ENCODE peak calls at places on chromosomes 4 and X, in ten cellular contexts. L is pancreas, P is cardiac fibroblast, C is IMR-90, B is mammary epithelial cell, N is AG04450, H is keratinocyte, E is fibroblast of lung, D is endothelial cell, F is tibial nerve. G is an unnamed sample.

GRCh38 chr4:16150716-16151115 is 66.9 kb upstream of the PROM1 start:
- DNase-seq in L (no peak), P (no peak), C (no peak), B (no peak), N (no peak), H (no peak), E (no peak), D (no peak), F (no peak), G (no peak)

GRCh38 chrX:103730746-103731508 is 20.2 kb downstream of the TMEM31 start:
- DNase-seq in L (no peak), P (peak), C (peak), B (peak), N (peak), H (peak), E (peak), D (no peak), F (peak), G (peak)

GRCh38 chrX:42246814-42247213 is 323.5 kb upstream of the CASK start:
- DNase-seq in L (no peak), P (peak), C (no peak), B (peak), N (no peak), H (no peak), E (no peak), D (no peak), F (no peak), G (peak)

GRCh38 chrX:109843963-109844751 is 111.1 kb upstream of the ACSL4 start:
- DNase-seq in L (no peak), P (no peak), C (peak), B (no peak), N (no peak), H (no peak), E (no peak), D (no peak), F (no peak), G (no peak)

GRCh38 chrX:91039777-91040176 is 394.9 kb upstream of the PABPC5 start:
- DNase-seq in L (no peak), P (no peak), C (no peak), B (no peak), N (no peak), H (no peak), E (no peak), D (no peak), F (no peak), G (no peak)

GRCh38 chr4:147709999-147710398 is 21.9 kb upstream of the ARHGAP10 start:
- DNase-seq in L (no peak), P (peak), C (peak), B (peak), N (no peak), H (no peak), E (peak), D (no peak), F (no peak), G (no peak)

GRCh38 chr4:100278567-100278966 is 88.3 kb upstream of the DDIT4L start:
- DNase-seq in L (no peak), P (no peak), C (no peak), B (peak), N (no peak), H (no peak), E (no peak), D (no peak), F (no peak), G (peak)

GRCh38 chr4:138948918-138949317 is 66.7 kb upstream of the NOCT start:
- DNase-seq in L (no peak), P (no peak), C (no peak), B (peak), N (no peak), H (no peak), E (no peak), D (no peak), F (no peak), G (peak)

GRCh38 chr4:11720292-11720691 is 291.6 kb upstream of the HS3ST1 start:
- DNase-seq in L (no peak), P (peak), C (peak), B (peak), N (no peak), H (no peak), E (peak), D (peak), F (peak), G (peak)

GRCh38 chr4:107888237-107888636 is 43.1 kb upstream of the CYP2U1 start:
- DNase-seq in L (no peak), P (no peak), C (no peak), B (no peak), N (no peak), H (no peak), E (no peak), D (no peak), F (no peak), G (no peak)

GRCh38 chrX:78314561-78314960 is 12.8 kb downstream of the CYSLTR1 start:
- DNase-seq in L (no peak), P (no peak), C (no peak), B (peak), N (no peak), H (peak), E (no peak), D (no peak), F (no peak), G (peak)

GRCh38 chr4:46886711-46887110 is 22.3 kb downstream of the COX7B2 start:
- DNase-seq in L (no peak), P (peak), C (peak), B (no peak), N (no peak), H (no peak), E (peak), D (no peak), F (no peak), G (peak)

DNA sequence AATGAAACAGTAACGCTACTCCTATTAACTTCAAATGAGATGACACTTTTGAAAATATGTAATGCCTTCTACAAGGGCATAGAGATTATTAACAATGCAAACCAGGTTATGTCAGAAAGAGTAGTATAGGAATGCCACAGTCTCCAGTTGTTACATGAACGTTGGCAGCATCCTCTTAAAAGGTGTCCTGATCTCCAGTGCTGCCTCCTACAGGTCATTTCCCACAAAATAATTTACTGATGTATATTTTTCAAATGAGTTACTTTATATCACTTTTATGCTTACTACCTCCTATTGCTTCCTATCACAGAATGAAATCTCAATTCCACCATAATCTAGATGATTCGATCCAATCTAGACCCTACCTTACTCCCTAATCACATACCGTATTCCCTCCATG is 195.2 kb upstream of the EPHA5 start:
- DNase-seq in L (no peak), P (peak), C (no peak), B (peak), N (no peak), H (no peak), E (no peak), D (peak), F (no peak), G (peak)
- TF ChIP-seq CTCF in L (no peak), P (peak), C (peak), B (peak), N (peak), H (peak), E (no peak), D (peak), F (no peak), G (peak)

GRCh38 chrX:41180194-41180902 is 95.1 kb downstream of the USP9X start:
- DNase-seq in L (no peak), P (peak), C (peak), B (peak), N (peak), H (peak), E (peak), D (peak), F (peak), G (peak)
- TF ChIP-seq CTCF in L (peak), P (peak), C (peak), B (peak), N (peak), H (peak), E (peak), D (peak), F (peak), G (peak)

GRCh38 chrX:69031181-69031580 is 134.1 kb downstream of the PJA1 start:
- DNase-seq in L (no peak), P (no peak), C (no peak), B (no peak), N (no peak), H (no peak), E (no peak), D (no peak), F (no peak), G (no peak)
- TF ChIP-seq CTCF in L (no peak), P (peak), C (no peak), B (peak), N (peak), H (no peak), E (no peak), D (no peak), F (no peak), G (peak)

GRCh38 chr4:122224348-122224747 is 72.2 kb downstream of the BLTP1 start:
- DNase-seq in L (no peak), P (peak), C (peak), B (peak), N (peak), H (no peak), E (peak), D (peak), F (peak), G (peak)
- TF ChIP-seq CTCF in L (no peak), P (peak), C (peak), B (peak), N (peak), H (peak), E (no peak), D (no peak), F (no peak), G (no peak)

GRCh38 chr4:41967392-41967791 is 14.2 kb upstream of the DCAF4L1 start:
- DNase-seq in L (no peak), P (no peak), C (no peak), B (no peak), N (no peak), H (no peak), E (no peak), D (no peak), F (no peak), G (peak)

GRCh38 chr4:41957634-41958033 is 22.4 kb downstream of the TMEM33 start:
- DNase-seq in L (no peak), P (peak), C (peak), B (no peak), N (no peak), H (no peak), E (peak), D (no peak), F (no peak), G (peak)

GRCh38 chr4:41964401-41964800 is 17.2 kb upstream of the DCAF4L1 start:
- DNase-seq in L (no peak), P (no peak), C (no peak), B (no peak), N (no peak), H (no peak), E (no peak), D (no peak), F (no peak), G (no peak)

DNA sequence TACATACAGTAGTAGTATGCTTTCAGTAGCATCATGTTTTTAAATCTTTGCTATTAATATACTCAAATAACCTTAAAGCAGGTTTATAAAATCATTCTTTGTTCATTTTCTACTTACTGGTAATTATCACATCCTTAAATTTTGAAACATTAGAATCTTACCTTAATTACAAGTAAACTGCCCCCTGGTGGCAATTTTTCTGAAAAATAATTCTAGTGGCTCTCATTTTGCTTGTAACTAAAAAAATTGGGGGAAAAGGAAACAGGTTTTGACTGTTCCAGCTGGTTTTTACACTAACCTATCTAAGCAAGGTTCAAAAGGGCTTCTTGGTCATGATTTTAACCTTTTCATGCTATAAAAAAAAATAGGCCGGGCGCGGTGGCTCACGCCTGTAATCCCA is 18.5 kb upstream of the DCAF4L1 start:
- DNase-seq in L (no peak), P (peak), C (peak), B (no peak), N (no peak), H (no peak), E (peak), D (no peak), F (no peak), G (peak)
- TF ChIP-seq CTCF in L (no peak), P (peak), C (peak), B (peak), N (peak), H (no peak), E (peak), D (peak), F (peak), G (no peak)

GRCh38 chr4:1361391-1361790 is 14.4 kb downstream of the UVSSA start:
- DNase-seq in L (no peak), P (no peak), C (no peak), B (no peak), N (no peak), H (no peak), E (no peak), D (no peak), F (no peak), G (no peak)
- TF ChIP-seq CTCF in L (no peak), P (no peak), C (no peak), B (no peak), N (no peak), H (no peak), E (no peak), D (no peak), F (no peak), G (no peak)

GRCh38 chr4:146243141-146243882 is 29.0 kb downstream of the REELD1 start:
- DNase-seq in L (no peak), P (no peak), C (peak), B (no peak), N (no peak), H (no peak), E (no peak), D (no peak), F (no peak), G (peak)
- TF ChIP-seq CTCF in L (no peak), P (peak), C (peak), B (peak), N (no peak), H (peak), E (peak), D (peak), F (peak), G (peak)

GRCh38 chr4:7878323-7878722 is 61.3 kb downstream of the AFAP1 start:
- DNase-seq in L (no peak), P (no peak), C (no peak), B (no peak), N (no peak), H (no peak), E (no peak), D (no peak), F (no peak), G (no peak)

GRCh38 chr4:7873881-7874280 is 65.8 kb downstream of the AFAP1 start:
- DNase-seq in L (no peak), P (no peak), C (peak), B (no peak), N (no peak), H (no peak), E (no peak), D (no peak), F (no peak), G (no peak)

GRCh38 chr4:7874838-7875237 is 64.8 kb downstream of the AFAP1 start:
- DNase-seq in L (no peak), P (no peak), C (no peak), B (no peak), N (no peak), H (no peak), E (no peak), D (no peak), F (no peak), G (no peak)

GRCh38 chr4:7877131-7877530 is 62.5 kb downstream of the AFAP1 start:
- DNase-seq in L (no peak), P (no peak), C (no peak), B (no peak), N (no peak), H (no peak), E (no peak), D (no peak), F (no peak), G (no peak)

DNA sequence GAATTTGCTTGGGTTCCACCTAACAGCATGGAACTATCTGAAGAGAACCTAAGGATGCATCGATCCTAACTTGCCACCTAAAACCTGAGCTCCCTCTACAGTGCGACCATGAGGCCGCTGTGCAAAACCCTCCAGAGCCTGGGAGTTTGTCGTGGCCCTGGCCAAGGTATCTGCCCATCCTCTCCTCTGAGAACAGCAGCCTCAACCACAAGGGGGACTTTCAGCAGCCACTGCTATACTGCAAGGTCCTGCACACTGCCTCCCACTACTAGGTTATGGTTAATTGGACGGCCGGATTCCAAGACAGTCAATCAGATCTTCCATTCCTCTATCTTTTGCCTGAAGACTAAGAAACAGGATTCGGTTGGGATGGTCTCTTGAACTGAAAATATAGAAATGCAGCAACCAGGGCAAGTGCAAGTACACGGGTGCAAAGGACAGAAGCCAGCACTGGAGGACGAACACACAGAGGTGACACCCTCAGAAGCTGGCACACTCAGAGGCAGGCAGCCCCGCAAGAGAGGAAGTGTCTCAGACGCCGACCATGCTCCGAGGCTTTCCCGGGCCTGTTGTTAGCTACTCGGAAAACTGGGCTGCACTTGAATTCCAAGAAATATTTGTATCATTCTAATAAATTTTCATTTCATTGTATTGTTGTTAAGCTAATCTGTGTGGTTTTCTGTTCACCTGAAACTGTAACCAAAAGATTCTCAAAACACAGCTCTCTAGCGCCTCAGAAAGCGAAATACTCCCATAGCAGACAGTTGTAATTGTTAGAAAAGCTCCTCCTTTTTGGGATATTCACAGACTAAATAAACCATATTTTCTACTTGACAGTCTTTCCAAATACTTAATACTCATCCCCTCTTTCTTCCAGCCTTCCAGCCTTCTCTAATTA is 63.3 kb downstream of the AFAP1 start:
- DNase-seq in L (no peak), P (peak), C (peak), B (peak), N (no peak), H (no peak), E (peak), D (peak), F (no peak), G (no peak)
- TF ChIP-seq CTCF in L (no peak), P (peak), C (peak), B (peak), N (peak), H (no peak), E (peak), D (no peak), F (no peak), G (peak)

GRCh38 chr4:141657550-141657949 is 21.2 kb downstream of the IL15 start:
- DNase-seq in L (no peak), P (no peak), C (no peak), B (no peak), N (no peak), H (no peak), E (no peak), D (no peak), F (no peak), G (no peak)
- TF ChIP-seq CTCF in L (no peak), P (no peak), C (no peak), B (peak), N (no peak), H (peak), E (no peak), D (no peak), F (no peak), G (no peak)

G was measured in bronchial epithelial cell.